ENCODE peak calls at places on chromosomes 2 and 18, in seven cellular contexts. One of them, this sample, is unnamed.

GRCh38 chr18:59881728-59882685 is 17.8 kb upstream of the PMAIP1 start:
- DNase-seq in mesenchymal stem cell: peak
- DNase-seq in IMR-90: peak
- DNase-seq in neuronal stem cell: no peak
- DNase-seq in trophoblast cell: peak
- DNase-seq in H1: peak
- DNase-seq in H9: no peak
- DNase-seq in this sample: peak

GRCh38 chr2:196234672-196235071 is 63.3 kb upstream of the STK17B start:
- DNase-seq in IMR-90: peak
- DNase-seq in neuronal stem cell: no peak
- DNase-seq in trophoblast cell: peak
- DNase-seq in H9: no peak
- DNase-seq in H1: no peak
- DNase-seq in mesenchymal stem cell: peak
- DNase-seq in this sample: peak

GRCh38 chr2:238629064-238629463 is 202.3 kb downstream of the ASB1 start:
- DNase-seq in H1: peak
- DNase-seq in trophoblast cell: no peak
- DNase-seq in mesenchymal stem cell: no peak
- DNase-seq in H9: no peak
- DNase-seq in neuronal stem cell: no peak
- DNase-seq in IMR-90: no peak
- DNase-seq in this sample: no peak

GRCh38 chr2:202378001-202378400 is 1.9 kb downstream of the BMPR2 start:
- DNase-seq in trophoblast cell: no peak
- DNase-seq in IMR-90: no peak
- DNase-seq in H9: no peak
- DNase-seq in mesenchymal stem cell: no peak
- DNase-seq in H1: no peak
- DNase-seq in neuronal stem cell: no peak
- DNase-seq in this sample: no peak

GRCh38 chr2:54271843-54272600 is 16.0 kb upstream of the TSPYL6 start:
- DNase-seq in trophoblast cell: no peak
- DNase-seq in IMR-90: no peak
- DNase-seq in H9: no peak
- DNase-seq in neuronal stem cell: no peak
- DNase-seq in H1: no peak
- DNase-seq in mesenchymal stem cell: no peak
- DNase-seq in this sample: no peak

GRCh38 chr2:27281855-27282559 is at the start of gene TRIM54:
- DNase-seq in mesenchymal stem cell: no peak
- DNase-seq in H9: no peak
- DNase-seq in IMR-90: peak
- DNase-seq in H1: no peak
- DNase-seq in trophoblast cell: peak
- DNase-seq in neuronal stem cell: no peak
- DNase-seq in this sample: peak

GRCh38 chr2:8954990-8955389 is 48.5 kb downstream of the MBOAT2 start:
- DNase-seq in neuronal stem cell: no peak
- DNase-seq in trophoblast cell: peak
- DNase-seq in IMR-90: peak
- DNase-seq in H1: no peak
- DNase-seq in H9: no peak
- DNase-seq in mesenchymal stem cell: no peak
- DNase-seq in this sample: no peak

GRCh38 chr2:45691152-45691551 is 39.7 kb downstream of the PRKCE start:
- DNase-seq in IMR-90: no peak
- DNase-seq in mesenchymal stem cell: peak
- DNase-seq in H1: no peak
- DNase-seq in trophoblast cell: no peak
- DNase-seq in H9: no peak
- DNase-seq in neuronal stem cell: no peak
- DNase-seq in this sample: no peak

GRCh38 chr2:189287982-189288494 is 108.5 kb upstream of the COL5A2 start:
- DNase-seq in H9: no peak
- DNase-seq in H1: no peak
- DNase-seq in mesenchymal stem cell: peak
- DNase-seq in IMR-90: peak
- DNase-seq in neuronal stem cell: peak
- DNase-seq in trophoblast cell: peak
- DNase-seq in this sample: peak

GRCh38 chr2:1553671-1554295 is 140.5 kb downstream of the TPO start:
- DNase-seq in H1: no peak
- DNase-seq in H9: no peak
- DNase-seq in trophoblast cell: no peak
- DNase-seq in neuronal stem cell: no peak
- DNase-seq in IMR-90: peak
- DNase-seq in mesenchymal stem cell: peak
- DNase-seq in this sample: peak

GRCh38 chr2:240209493-240209892 is 69.0 kb upstream of the OTOS start:
- DNase-seq in neuronal stem cell: no peak
- DNase-seq in H1: no peak
- DNase-seq in mesenchymal stem cell: no peak
- DNase-seq in H9: no peak
- DNase-seq in IMR-90: no peak
- DNase-seq in trophoblast cell: no peak
- DNase-seq in this sample: no peak

GRCh38 chr18:79856119-79857080 is 58.7 kb downstream of the KCNG2 start:
- DNase-seq in H9: peak
- DNase-seq in H1: peak
- DNase-seq in mesenchymal stem cell: peak
- DNase-seq in neuronal stem cell: peak
- DNase-seq in IMR-90: peak
- DNase-seq in trophoblast cell: no peak
- DNase-seq in this sample: peak

GRCh38 chr2:233353101-233353768 is 1.1 kb upstream of the DGKD start:
- DNase-seq in neuronal stem cell: no peak
- DNase-seq in trophoblast cell: no peak
- DNase-seq in mesenchymal stem cell: no peak
- DNase-seq in H1: no peak
- DNase-seq in H9: no peak
- DNase-seq in IMR-90: no peak
- DNase-seq in this sample: no peak

GRCh38 chr18:58952871-58953270 is 88.2 kb downstream of the ZNF532 start:
- DNase-seq in mesenchymal stem cell: no peak
- DNase-seq in neuronal stem cell: no peak
- DNase-seq in trophoblast cell: peak
- DNase-seq in H1: no peak
- DNase-seq in IMR-90: no peak
- DNase-seq in H9: no peak
- DNase-seq in this sample: peak

GRCh38 chr2:32812316-32812715 is 134.4 kb upstream of the LTBP1 start:
- DNase-seq in neuronal stem cell: no peak
- DNase-seq in trophoblast cell: peak
- DNase-seq in H9: no peak
- DNase-seq in mesenchymal stem cell: no peak
- DNase-seq in H1: no peak
- DNase-seq in IMR-90: peak
- DNase-seq in this sample: no peak

GRCh38 chr2:29733945-29734344 is 187.4 kb downstream of the ALK start:
- DNase-seq in trophoblast cell: no peak
- DNase-seq in mesenchymal stem cell: no peak
- DNase-seq in IMR-90: no peak
- DNase-seq in neuronal stem cell: no peak
- DNase-seq in H9: no peak
- DNase-seq in H1: no peak
- DNase-seq in this sample: no peak

GRCh38 chr2:30691948-30692828 is 115.1 kb downstream of the CAPN13 start:
- DNase-seq in trophoblast cell: no peak
- DNase-seq in neuronal stem cell: no peak
- DNase-seq in H1: peak
- DNase-seq in H9: no peak
- DNase-seq in mesenchymal stem cell: peak
- DNase-seq in IMR-90: peak
- DNase-seq in this sample: peak

GRCh38 chr2:232537499-232537898 is 2.0 kb upstream of the CHRNG start:
- DNase-seq in trophoblast cell: no peak
- DNase-seq in mesenchymal stem cell: no peak
- DNase-seq in H9: no peak
- DNase-seq in H1: no peak
- DNase-seq in neuronal stem cell: no peak
- DNase-seq in IMR-90: no peak
- DNase-seq in this sample: no peak

GRCh38 chr2:219571311-219572236 is at the start of gene OBSL1:
- DNase-seq in IMR-90: peak
- DNase-seq in H1: peak
- DNase-seq in trophoblast cell: peak
- DNase-seq in mesenchymal stem cell: peak
- DNase-seq in H9: peak
- DNase-seq in neuronal stem cell: peak
- DNase-seq in this sample: peak
- H3K4me2 ChIP-seq in IMR-90: peak
- H3K4me2 ChIP-seq in H1: peak
- H3K4me2 ChIP-seq in trophoblast cell: peak
- H3K4me2 ChIP-seq in mesenchymal stem cell: peak
- H3K4me2 ChIP-seq in H9: peak
- H3K4me2 ChIP-seq in neuronal stem cell: peak
- H3K4me2 ChIP-seq in this sample: peak

GRCh38 chr2:234814366-234814765 is 137.5 kb upstream of the SH3BP4 start:
- DNase-seq in mesenchymal stem cell: no peak
- DNase-seq in neuronal stem cell: no peak
- DNase-seq in trophoblast cell: no peak
- DNase-seq in H9: no peak
- DNase-seq in IMR-90: no peak
- DNase-seq in H1: no peak
- DNase-seq in this sample: no peak

GRCh38 chr2:234806818-234807217 is 145.0 kb upstream of the SH3BP4 start:
- DNase-seq in neuronal stem cell: no peak
- DNase-seq in mesenchymal stem cell: no peak
- DNase-seq in H9: no peak
- DNase-seq in H1: no peak
- DNase-seq in IMR-90: no peak
- DNase-seq in trophoblast cell: no peak
- DNase-seq in this sample: no peak

GRCh38 chr2:234804704-234805103 is 147.1 kb upstream of the SH3BP4 start:
- DNase-seq in neuronal stem cell: no peak
- DNase-seq in H1: no peak
- DNase-seq in IMR-90: no peak
- DNase-seq in trophoblast cell: no peak
- DNase-seq in H9: no peak
- DNase-seq in mesenchymal stem cell: no peak
- DNase-seq in this sample: no peak

GRCh38 chr2:234805826-234806225 is 146.0 kb upstream of the SH3BP4 start:
- DNase-seq in H1: no peak
- DNase-seq in H9: no peak
- DNase-seq in mesenchymal stem cell: no peak
- DNase-seq in neuronal stem cell: no peak
- DNase-seq in IMR-90: no peak
- DNase-seq in trophoblast cell: no peak
- DNase-seq in this sample: no peak

GRCh38 chr2:234808907-234809306 is 142.9 kb upstream of the SH3BP4 start:
- DNase-seq in H1: no peak
- DNase-seq in neuronal stem cell: no peak
- DNase-seq in mesenchymal stem cell: no peak
- DNase-seq in IMR-90: no peak
- DNase-seq in trophoblast cell: no peak
- DNase-seq in H9: no peak
- DNase-seq in this sample: no peak
- H3K4ac ChIP-seq in H1: no peak
- H3K4ac ChIP-seq in neuronal stem cell: no peak
- H3K4ac ChIP-seq in mesenchymal stem cell: no peak
- H3K4ac ChIP-seq in IMR-90: no peak
- H3K4ac ChIP-seq in trophoblast cell: no peak
- H3K4ac ChIP-seq in H9: no peak
- H3K4ac ChIP-seq in this sample: no peak

GRCh38 chr2:69933839-69934613 is 19.1 kb downstream of the MXD1 start:
- DNase-seq in mesenchymal stem cell: peak
- DNase-seq in H9: no peak
- DNase-seq in H1: no peak
- DNase-seq in trophoblast cell: peak
- DNase-seq in IMR-90: peak
- DNase-seq in neuronal stem cell: no peak
- DNase-seq in this sample: no peak

GRCh38 chr2:69934614-69934908 is 19.7 kb downstream of the MXD1 start:
- DNase-seq in H9: no peak
- DNase-seq in H1: no peak
- DNase-seq in mesenchymal stem cell: no peak
- DNase-seq in trophoblast cell: no peak
- DNase-seq in IMR-90: no peak
- DNase-seq in neuronal stem cell: no peak
- DNase-seq in this sample: no peak

GRCh38 chr2:69933254-69933828 is 18.4 kb downstream of the MXD1 start:
- DNase-seq in neuronal stem cell: no peak
- DNase-seq in H9: no peak
- DNase-seq in H1: no peak
- DNase-seq in trophoblast cell: no peak
- DNase-seq in IMR-90: no peak
- DNase-seq in mesenchymal stem cell: peak
- DNase-seq in this sample: no peak

GRCh38 chr2:69931832-69932595 is 17.1 kb downstream of the MXD1 start:
- DNase-seq in neuronal stem cell: no peak
- DNase-seq in mesenchymal stem cell: no peak
- DNase-seq in IMR-90: no peak
- DNase-seq in trophoblast cell: no peak
- DNase-seq in H1: no peak
- DNase-seq in H9: no peak
- DNase-seq in this sample: no peak

GRCh38 chr2:69932596-69932922 is 17.6 kb downstream of the MXD1 start:
- DNase-seq in IMR-90: no peak
- DNase-seq in trophoblast cell: no peak
- DNase-seq in H1: no peak
- DNase-seq in neuronal stem cell: no peak
- DNase-seq in mesenchymal stem cell: no peak
- DNase-seq in H9: no peak
- DNase-seq in this sample: no peak
- H2BK120ac ChIP-seq in IMR-90: no peak
- H2BK120ac ChIP-seq in trophoblast cell: no peak
- H2BK120ac ChIP-seq in H1: no peak
- H2BK120ac ChIP-seq in neuronal stem cell: no peak
- H2BK120ac ChIP-seq in mesenchymal stem cell: no peak
- H2BK120ac ChIP-seq in H9: no peak
- H2BK120ac ChIP-seq in this sample: no peak

DNA sequence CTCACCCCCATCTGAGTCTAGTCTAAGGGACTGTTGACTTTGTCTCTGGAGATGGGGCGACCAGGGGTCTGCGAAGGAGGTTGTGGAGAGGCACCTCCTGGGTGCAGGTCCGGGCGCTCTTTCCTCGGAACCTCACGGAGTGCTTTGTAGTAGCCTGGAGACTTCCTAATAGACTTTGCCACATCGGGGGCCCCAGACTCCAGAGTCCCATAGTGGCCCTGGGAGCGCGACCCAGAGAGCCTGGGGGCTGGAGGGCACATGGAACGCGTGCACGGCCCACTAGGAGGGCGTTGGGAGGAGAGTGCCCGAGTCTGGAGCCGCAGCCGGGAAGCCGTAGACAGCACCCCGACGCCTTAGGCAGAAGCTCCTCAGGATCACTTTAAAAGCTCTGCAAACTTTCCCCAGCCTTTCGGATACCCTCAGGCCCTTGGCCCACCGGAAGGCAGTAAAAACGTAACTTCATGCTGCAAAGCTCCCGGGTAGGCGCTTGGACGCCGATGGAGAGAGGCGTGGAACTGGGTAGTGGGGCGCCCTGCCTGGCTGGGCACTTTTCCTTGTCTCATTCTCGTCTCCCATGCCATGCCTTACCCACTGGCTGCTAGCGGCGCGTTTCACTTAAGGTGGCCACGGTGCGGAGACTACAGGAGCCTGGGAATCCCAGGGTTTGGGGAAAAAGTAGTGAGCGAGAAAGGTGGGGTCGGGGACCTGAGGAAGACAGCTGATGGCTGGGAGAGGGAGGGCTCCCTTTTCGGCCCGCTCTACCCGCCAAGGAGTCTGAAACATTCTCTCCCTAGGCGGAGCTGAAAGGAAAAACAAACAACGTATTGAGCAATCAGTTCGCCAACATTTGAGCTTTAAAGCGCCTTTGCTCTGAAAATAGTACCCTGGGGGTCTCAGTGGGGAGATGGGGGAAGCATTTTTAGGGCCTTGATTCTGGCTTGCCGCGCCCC is 141.7 kb downstream of the MEIS1 start:
- DNase-seq in IMR-90: peak
- DNase-seq in mesenchymal stem cell: peak
- DNase-seq in H9: peak
- DNase-seq in H1: peak
- DNase-seq in neuronal stem cell: no peak
- DNase-seq in trophoblast cell: peak
- DNase-seq in this sample: peak
- H3K4me2 ChIP-seq in IMR-90: peak
- H3K4me2 ChIP-seq in mesenchymal stem cell: peak
- H3K4me2 ChIP-seq in H9: peak
- H3K4me2 ChIP-seq in H1: peak
- H3K4me2 ChIP-seq in neuronal stem cell: peak
- H3K4me2 ChIP-seq in trophoblast cell: peak
- H3K4me2 ChIP-seq in this sample: peak